ENCODE peak calls at places on chromosomes 6 and 20, in six cellular contexts. H, M, U, G, O and F are unnamed samples.

GRCh38 chr20:24995741-24996448 is 3.3 kb upstream of the APMAP start:
- DNase-seq in M (no peak), O (no peak), G (no peak), H (no peak), U (no peak), F (no peak)

GRCh38 chr6:152529364-152529763 is 107.8 kb downstream of the SYNE1 start:
- DNase-seq in H (no peak), O (no peak), M (no peak), G (no peak), U (no peak), F (no peak)

GRCh38 chr6:170032706-170033309 is 258.1 kb downstream of the DLL1 start:
- DNase-seq in M (no peak), O (no peak), U (no peak), H (no peak), G (no peak), F (no peak)

GRCh38 chr6:52675372-52675771 is 4.5 kb downstream of the TMEM14A start:
- DNase-seq in O (no peak), H (no peak), U (no peak), M (no peak), G (no peak), F (no peak)

GRCh38 chr20:63217706-63218105 is 1.8 kb upstream of the YTHDF1 start:
- DNase-seq in G (no peak), M (no peak), O (no peak), H (no peak), U (no peak), F (no peak)

GRCh38 chr6:104784884-104785283 is 74.8 kb downstream of the HACE1 start:
- DNase-seq in G (no peak), U (peak; percentile 11), M (peak; percentile 23), H (no peak), O (no peak), F (no peak)

GRCh38 chr6:136326038-136326561 is 36.5 kb upstream of the BCLAF1 start:
- DNase-seq in M (no peak), H (no peak), U (peak; percentile 27), G (no peak), O (no peak), F (no peak)

GRCh38 chr20:64212750-64213149 is 42.8 kb upstream of the PCMTD2 start:
- DNase-seq in G (no peak), M (no peak), U (peak; percentile 52), H (no peak), O (no peak), F (no peak)

GRCh38 chr6:37077459-37078296 is 72.2 kb downstream of the FGD2 start:
- DNase-seq in U (peak; percentile 93), M (peak; percentile 88), G (no peak), H (peak; percentile 66), O (no peak), F (no peak)

GRCh38 chr6:44606506-44606905 is 219.0 kb downstream of the CDC5L start:
- DNase-seq in U (no peak), G (no peak), H (no peak), M (no peak), O (no peak), F (no peak)

GRCh38 chr20:45857836-45858250 is 429 bp downstream of the ZSWIM3 start:
- DNase-seq in O (no peak), M (no peak), U (no peak), G (no peak), H (peak; percentile 40), F (no peak)

GRCh38 chr6:19879663-19880062 is 42.5 kb downstream of the ID4 start:
- DNase-seq in H (no peak), U (no peak), O (no peak), M (no peak), G (no peak), F (no peak)

GRCh38 chr6:44464527-44465310 is 77.2 kb downstream of the CDC5L start:
- DNase-seq in O (no peak), U (peak; percentile 72), M (no peak), H (no peak), G (no peak), F (no peak)

GRCh38 chr6:36368921-36369880 is 18.3 kb downstream of the ETV7 start:
- DNase-seq in U (peak; percentile 94), H (no peak), O (no peak), G (no peak), M (peak; percentile 94), F (no peak)

GRCh38 chr20:38129248-38129865 is 35.7 kb downstream of the TGM2 start:
- DNase-seq in U (no peak), G (no peak), M (no peak), O (no peak), H (peak; percentile 8), F (no peak)

GRCh38 chr6:84137051-84137375 is 90.4 kb downstream of the CEP162 start:
- DNase-seq in O (no peak), H (no peak), U (peak; percentile 43), G (no peak), M (no peak), F (peak; percentile 10)

GRCh38 chr20:42483694-42484303 is 705.9 kb downstream of the PTPRT start:
- DNase-seq in H (no peak), M (no peak), O (no peak), U (no peak), G (no peak), F (no peak)

GRCh38 chr6:18263561-18264337 is 581 bp downstream of the DEK start:
- DNase-seq in U (peak; percentile 56), O (peak; percentile 20), H (peak; percentile 41), M (no peak), G (no peak), F (peak; percentile 37)

GRCh38 chr20:38547288-38547825 is 33.6 kb upstream of the ADIG start:
- DNase-seq in O (no peak), G (no peak), U (no peak), M (no peak), H (no peak), F (no peak)

GRCh38 chr20:37880726-37881591 is 22.0 kb upstream of the VSTM2L start:
- DNase-seq in G (no peak), M (no peak), O (no peak), H (no peak), U (no peak), F (no peak)

GRCh38 chr6:37177083-37177949 is 7.4 kb downstream of the PIM1 start:
- DNase-seq in O (no peak), H (no peak), M (no peak), G (no peak), U (no peak), F (no peak)

GRCh38 chr6:34301408-34301807 is 52.6 kb upstream of the SMIM29 start:
- DNase-seq in H (peak; percentile 35), U (peak; percentile 85), M (no peak), O (no peak), G (no peak), F (no peak)

GRCh38 chr6:30647802-30648460 is 998 bp downstream of the C6orf136 start:
- DNase-seq in G (no peak), O (no peak), H (peak; percentile 74), U (no peak), M (no peak), F (no peak)

GRCh38 chr6:111957623-111958315 is 84.5 kb upstream of the FYN start:
- DNase-seq in G (no peak), U (peak; percentile 39), H (no peak), O (no peak), M (no peak), F (no peak)

GRCh38 chr6:164408868-164409267 is 900.5 kb downstream of the C6orf118 start:
- DNase-seq in H (no peak), G (no peak), U (no peak), O (no peak), M (no peak), F (no peak)

GRCh38 chr6:34630040-34630439 is 66.5 kb downstream of the ILRUN start:
- DNase-seq in H (no peak), M (peak; percentile 83), U (peak; percentile 96), O (no peak), G (no peak), F (no peak)

GRCh38 chr6:41976794-41977484 is 35.3 kb upstream of the CCND3 start:
- DNase-seq in G (no peak), H (no peak), O (no peak), U (peak; percentile 89), M (no peak), F (peak; percentile 32)

GRCh38 chr6:125302840-125303511 is 1.2 kb upstream of the HDDC2 start:
- DNase-seq in M (no peak), O (no peak), U (no peak), G (no peak), H (no peak), F (no peak)

GRCh38 chr20:38159539-38159938 is 5.5 kb downstream of the TGM2 start:
- DNase-seq in H (no peak), G (no peak), U (no peak), O (no peak), M (no peak), F (no peak)

GRCh38 chr6:163585932-163586437 is 171.5 kb downstream of the QKI start:
- DNase-seq in U (peak; percentile 95), H (no peak), O (no peak), M (peak; percentile 67), G (no peak), F (peak; percentile 36)

GRCh38 chr20:63234693-63235398 is 859 bp upstream of the BIRC7 start:
- DNase-seq in O (no peak), M (no peak), G (no peak), U (no peak), H (no peak), F (peak; percentile 86)